ENCODE peak calls at places on chromosomes 16 and 17, in five cellular contexts. One of them, this sample, is unnamed. For H3K4me1, the result is how much of the 10 kb centered on the place peaks cover.

GRCh38 chr17:8386841-8387240 is 3.8 kb upstream of the RPL26 start:
- DNase-seq in neural progenitor cell: no peak
- DNase-seq in H9: no peak
- DNase-seq in colonic mucosa: no peak
- DNase-seq in endodermal cell: peak
- DNase-seq in this sample: no peak

GRCh38 chr17:15039366-15039765 is 225.8 kb downstream of the PMP22 start:
- DNase-seq in H9: no peak
- DNase-seq in colonic mucosa: no peak
- DNase-seq in neural progenitor cell: no peak
- DNase-seq in endodermal cell: peak
- DNase-seq in this sample: no peak

GRCh38 chr16:57883480-57883879 is 81.2 kb upstream of the KIFC3 start:
- DNase-seq in endodermal cell: no peak
- DNase-seq in colonic mucosa: no peak
- DNase-seq in H9: no peak
- DNase-seq in neural progenitor cell: no peak
- DNase-seq in this sample: no peak

GRCh38 chr16:17229766-17230165 is 241.0 kb downstream of the XYLT1 start:
- DNase-seq in neural progenitor cell: no peak
- DNase-seq in endodermal cell: no peak
- DNase-seq in colonic mucosa: no peak
- DNase-seq in H9: no peak
- DNase-seq in this sample: no peak

GRCh38 chr17:41702712-41703111 is 9.4 kb upstream of the GAST start:
- DNase-seq in neural progenitor cell: no peak
- DNase-seq in colonic mucosa: no peak
- DNase-seq in H9: no peak
- DNase-seq in endodermal cell: no peak
- DNase-seq in this sample: no peak

GRCh38 chr16:8868272-8869211 is at the start of gene CARHSP1:
- DNase-seq in H9: peak
- DNase-seq in neural progenitor cell: peak
- DNase-seq in colonic mucosa: peak
- DNase-seq in endodermal cell: peak
- DNase-seq in this sample: peak

GRCh38 chr17:45850468-45850867 is 5.8 kb downstream of the SPPL2C start:
- DNase-seq in colonic mucosa: no peak
- DNase-seq in endodermal cell: no peak
- DNase-seq in neural progenitor cell: no peak
- DNase-seq in H9: no peak
- DNase-seq in this sample: no peak

GRCh38 chr17:52181842-52182241 is 23.3 kb upstream of the CA10 start:
- DNase-seq in H9: no peak
- DNase-seq in colonic mucosa: no peak
- DNase-seq in endodermal cell: no peak
- DNase-seq in neural progenitor cell: peak
- DNase-seq in this sample: no peak

GRCh38 chr16:30603945-30604315 is 6.3 kb downstream of the ZNF689 start:
- DNase-seq in neural progenitor cell: no peak
- DNase-seq in H9: no peak
- DNase-seq in endodermal cell: no peak
- DNase-seq in colonic mucosa: no peak
- DNase-seq in this sample: no peak

GRCh38 chr16:76653390-76654026 is 376.3 kb downstream of the CNTNAP4 start:
- DNase-seq in endodermal cell: peak
- DNase-seq in neural progenitor cell: peak
- DNase-seq in colonic mucosa: no peak
- DNase-seq in H9: peak
- DNase-seq in this sample: no peak

GRCh38 chr16:31455601-31456314 is 3.5 kb upstream of the ARMC5 start:
- DNase-seq in endodermal cell: peak
- DNase-seq in H9: peak
- DNase-seq in neural progenitor cell: peak
- DNase-seq in colonic mucosa: no peak
- DNase-seq in this sample: peak

GRCh38 chr17:71494045-71494444 is 626.8 kb upstream of the SOX9 start:
- DNase-seq in colonic mucosa: no peak
- DNase-seq in neural progenitor cell: no peak
- DNase-seq in endodermal cell: no peak
- DNase-seq in H9: no peak
- DNase-seq in this sample: no peak

GRCh38 chr16:77298638-77299360 is 99.6 kb downstream of the SYCE1L start:
- DNase-seq in H9: no peak
- DNase-seq in neural progenitor cell: no peak
- DNase-seq in colonic mucosa: no peak
- DNase-seq in endodermal cell: no peak
- DNase-seq in this sample: no peak

GRCh38 chr17:2784864-2785263 is 11.4 kb upstream of the RAP1GAP2 start:
- DNase-seq in H9: peak
- DNase-seq in endodermal cell: no peak
- DNase-seq in colonic mucosa: no peak
- DNase-seq in neural progenitor cell: no peak
- DNase-seq in this sample: no peak

GRCh38 chr16:63806794-63807506 is 1314.9 kb downstream of the CDH11 start:
- DNase-seq in endodermal cell: no peak
- DNase-seq in neural progenitor cell: no peak
- DNase-seq in colonic mucosa: no peak
- DNase-seq in H9: no peak
- DNase-seq in this sample: no peak

GRCh38 chr17:15351925-15352324 is 10.5 kb upstream of the TEKT3 start:
- DNase-seq in neural progenitor cell: no peak
- DNase-seq in colonic mucosa: peak
- DNase-seq in endodermal cell: no peak
- DNase-seq in H9: no peak
- DNase-seq in this sample: no peak

GRCh38 chr17:40447148-40447644 is 3.9 kb downstream of the IGFBP4 start:
- DNase-seq in H9: no peak
- DNase-seq in colonic mucosa: peak
- DNase-seq in neural progenitor cell: no peak
- DNase-seq in endodermal cell: no peak
- DNase-seq in this sample: peak

GRCh38 chr17:47956818-47957590 is 679 bp downstream of the PRR15L start:
- DNase-seq in endodermal cell: no peak
- DNase-seq in H9: no peak
- DNase-seq in colonic mucosa: no peak
- DNase-seq in neural progenitor cell: no peak
- DNase-seq in this sample: no peak

GRCh38 chr17:8991514-8992285 is 26.2 kb upstream of the PIK3R5 start:
- DNase-seq in neural progenitor cell: peak
- DNase-seq in endodermal cell: peak
- DNase-seq in colonic mucosa: peak
- DNase-seq in H9: peak
- DNase-seq in this sample: no peak

GRCh38 chr17:35666070-35666469 is 65.4 kb upstream of the RASL10B start:
- DNase-seq in endodermal cell: no peak
- DNase-seq in neural progenitor cell: no peak
- DNase-seq in colonic mucosa: no peak
- DNase-seq in H9: no peak
- DNase-seq in this sample: no peak
- H3K9ac ChIP-seq in endodermal cell: no peak
- H3K9ac ChIP-seq in neural progenitor cell: no peak
- H3K9ac ChIP-seq in colonic mucosa: no peak
- H3K9ac ChIP-seq in H9: no peak
- H3K9ac ChIP-seq in this sample: no peak

DNA sequence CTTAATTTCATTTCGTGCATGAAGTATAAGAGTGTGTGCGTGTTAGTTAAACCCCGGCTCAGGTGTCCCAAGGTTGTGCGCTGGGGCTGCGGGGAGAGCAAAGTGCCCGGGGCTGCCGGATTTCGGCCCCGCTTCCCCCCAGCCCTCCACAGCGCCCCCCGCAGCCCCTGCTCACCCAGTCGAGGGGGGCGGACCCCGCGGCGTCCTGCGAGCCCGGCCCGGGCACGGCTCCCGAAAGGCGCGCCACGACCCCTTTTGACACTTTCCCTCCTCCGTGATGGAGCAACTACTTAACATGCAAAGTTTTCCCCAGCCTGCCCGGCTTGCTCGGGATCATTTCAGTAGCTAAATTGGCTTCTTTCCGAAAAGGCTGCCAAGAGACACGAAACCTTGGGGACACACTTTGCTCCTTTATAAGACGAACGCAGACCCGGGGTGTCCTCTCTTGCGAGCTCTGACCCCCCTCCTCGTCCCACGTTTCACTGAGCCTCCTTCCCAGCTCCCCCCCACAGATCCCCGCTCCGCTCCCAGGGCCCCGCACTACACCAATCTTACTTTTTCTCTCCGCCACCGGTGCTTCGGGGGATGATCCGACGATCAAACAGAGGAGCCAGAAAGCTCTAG is 589 bp downstream of the C17orf58 start:
- DNase-seq in neural progenitor cell: peak
- DNase-seq in endodermal cell: peak
- DNase-seq in H9: peak
- DNase-seq in colonic mucosa: peak
- DNase-seq in this sample: peak
- TF ChIP-seq CTCF in neural progenitor cell: peak
- TF ChIP-seq CTCF in endodermal cell: no peak
- TF ChIP-seq CTCF in H9: peak
- TF ChIP-seq CTCF in colonic mucosa: no peak
- TF ChIP-seq CTCF in this sample: no peak

GRCh38 chr17:78895322-78895721 is 7.7 kb downstream of the CEP295NL start:
- DNase-seq in neural progenitor cell: no peak
- DNase-seq in H9: no peak
- DNase-seq in colonic mucosa: no peak
- DNase-seq in endodermal cell: no peak
- DNase-seq in this sample: no peak

GRCh38 chr17:78897639-78897996 is 5.4 kb downstream of the CEP295NL start:
- DNase-seq in colonic mucosa: no peak
- DNase-seq in H9: no peak
- DNase-seq in neural progenitor cell: no peak
- DNase-seq in endodermal cell: no peak
- DNase-seq in this sample: no peak

GRCh38 chr17:78898075-78898836 is 4.7 kb downstream of the CEP295NL start:
- DNase-seq in neural progenitor cell: no peak
- DNase-seq in endodermal cell: no peak
- DNase-seq in H9: no peak
- DNase-seq in colonic mucosa: no peak
- DNase-seq in this sample: no peak

GRCh38 chr17:78896834-78897638 is 6.0 kb downstream of the CEP295NL start:
- DNase-seq in endodermal cell: no peak
- DNase-seq in H9: no peak
- DNase-seq in colonic mucosa: no peak
- DNase-seq in neural progenitor cell: no peak
- DNase-seq in this sample: no peak

DNA sequence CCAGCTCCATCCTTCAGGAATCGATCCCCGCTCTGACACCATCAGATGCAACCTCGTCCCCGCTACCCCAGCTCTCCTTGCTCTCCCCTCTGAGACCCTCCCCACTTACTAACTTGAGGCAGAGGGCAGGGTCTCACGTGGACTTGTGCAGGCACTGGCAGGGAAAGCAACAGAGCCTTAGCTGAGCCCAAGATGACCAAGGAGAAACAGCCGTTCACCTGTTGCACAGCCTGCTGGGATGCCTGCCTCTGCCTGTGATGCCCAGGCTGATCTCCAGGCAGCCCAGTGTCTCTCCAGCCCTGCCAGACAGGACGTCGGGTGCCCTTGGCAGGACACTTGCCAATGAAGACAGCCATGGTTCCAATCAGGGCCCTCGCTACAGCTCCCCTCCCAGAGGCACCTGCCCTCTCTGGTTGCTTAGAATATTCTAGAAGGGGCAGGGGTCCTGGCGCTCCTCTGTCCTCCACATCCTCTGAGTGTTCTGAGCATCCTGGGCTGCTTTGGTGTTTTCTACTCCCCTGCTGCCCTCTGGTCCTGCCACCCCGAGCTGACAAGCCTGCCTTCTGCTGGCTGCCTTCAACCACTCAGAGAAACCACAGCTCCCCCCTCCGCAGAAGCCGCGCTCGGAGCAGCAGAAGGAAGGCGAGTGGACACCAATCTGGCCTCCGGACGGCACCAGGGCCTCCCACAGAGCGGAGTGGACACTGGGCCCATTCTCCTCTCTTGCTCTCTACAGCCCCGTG is 6.7 kb downstream of the CEP295NL start:
- DNase-seq in H9: no peak
- DNase-seq in neural progenitor cell: no peak
- DNase-seq in endodermal cell: no peak
- DNase-seq in colonic mucosa: no peak
- DNase-seq in this sample: no peak
- H3K4me1 ChIP-seq in H9: under half
- H3K4me1 ChIP-seq in neural progenitor cell: under half
- H3K4me1 ChIP-seq in endodermal cell: under half
- H3K4me1 ChIP-seq in colonic mucosa: under half
- H3K4me1 ChIP-seq in this sample: under half

GRCh38 chr17:78884148-78884870 is 18.7 kb downstream of the CEP295NL start:
- DNase-seq in colonic mucosa: no peak
- DNase-seq in neural progenitor cell: peak
- DNase-seq in endodermal cell: peak
- DNase-seq in H9: no peak
- DNase-seq in this sample: peak
- H3K9ac ChIP-seq in colonic mucosa: peak
- H3K9ac ChIP-seq in neural progenitor cell: no peak
- H3K9ac ChIP-seq in endodermal cell: no peak
- H3K9ac ChIP-seq in H9: no peak
- H3K9ac ChIP-seq in this sample: no peak

DNA sequence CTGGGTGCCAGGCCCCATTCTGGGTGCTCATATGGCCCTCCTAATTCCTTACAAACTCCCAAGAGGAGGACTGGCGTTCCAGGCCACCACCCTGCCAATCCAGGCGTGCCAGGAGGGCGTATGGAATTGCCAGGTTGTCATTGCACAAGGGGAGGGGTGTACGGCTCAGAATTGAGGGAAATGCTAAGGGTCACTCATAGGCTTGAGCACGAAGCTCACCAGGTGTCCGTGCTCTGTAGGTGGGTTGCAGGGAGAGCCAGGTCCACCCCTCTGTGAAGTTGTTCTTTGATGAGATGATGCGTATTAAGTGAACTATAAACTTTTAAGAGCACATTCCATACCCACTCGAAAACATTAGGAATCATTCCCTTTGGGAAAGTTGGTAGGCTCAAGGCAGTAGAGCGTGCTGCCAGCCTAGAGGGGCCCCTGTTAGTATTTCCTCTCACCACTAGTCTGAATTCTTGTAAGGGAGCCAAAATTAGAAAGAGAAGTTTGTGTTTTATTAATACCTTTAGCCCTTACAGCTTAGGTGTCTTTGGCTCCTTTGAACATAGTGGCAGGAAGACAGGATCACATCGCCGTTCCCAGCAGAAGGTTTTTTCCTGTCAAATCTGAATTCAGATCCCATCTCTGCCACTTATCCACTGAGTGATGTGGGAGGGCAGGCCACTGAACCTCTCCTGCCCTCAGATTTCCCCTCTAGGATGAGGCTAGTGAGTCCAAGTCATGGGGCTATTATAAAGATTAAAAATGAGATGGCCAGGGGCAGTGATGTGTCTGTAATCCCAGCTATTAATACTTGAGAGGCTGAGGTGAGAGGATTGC is 38.7 kb upstream of the NFAT5 start:
- DNase-seq in H9: no peak
- DNase-seq in endodermal cell: no peak
- DNase-seq in colonic mucosa: no peak
- DNase-seq in neural progenitor cell: no peak
- DNase-seq in this sample: peak
- TF ChIP-seq CTCF in H9: peak
- TF ChIP-seq CTCF in endodermal cell: peak
- TF ChIP-seq CTCF in colonic mucosa: no peak
- TF ChIP-seq CTCF in neural progenitor cell: no peak
- TF ChIP-seq CTCF in this sample: no peak

GRCh38 chr16:50207652-50208051 is 54.5 kb downstream of the TENT4B start:
- DNase-seq in neural progenitor cell: no peak
- DNase-seq in H9: no peak
- DNase-seq in endodermal cell: no peak
- DNase-seq in colonic mucosa: no peak
- DNase-seq in this sample: no peak
- H3K4me1 ChIP-seq in neural progenitor cell: under half
- H3K4me1 ChIP-seq in H9: under half
- H3K4me1 ChIP-seq in endodermal cell: under half
- H3K4me1 ChIP-seq in colonic mucosa: under half
- H3K4me1 ChIP-seq in this sample: under half

This sample was measured in kidney.